ENCODE peak calls at places on chromosomes 6 and 20, in six cellular contexts. A is mammary epithelial cell; H is esophagus squamous epithelium; U is CD4-positive, alpha-beta memory T cell; Y is brain microvascular endothelial cell; Z is Peyer's patch. K is an unnamed sample.

GRCh38 chr6:129251669-129252376 is 368.9 kb downstream of the LAMA2 start:
- DNase-seq in A (peak), H (no peak), U (peak), Y (peak), Z (peak), K (no peak)

GRCh38 chr6:134739299-134740090 is 210.4 kb downstream of the ALDH8A1 start:
- DNase-seq in A (peak), H (no peak), U (no peak), Y (no peak), Z (no peak), K (no peak)

GRCh38 chr6:127570739-127571389 is 6.1 kb upstream of the C6orf58 start:
- DNase-seq in A (peak), H (no peak), U (no peak), Y (no peak), Z (no peak), K (no peak)

GRCh38 chr20:8287328-8287727 is 155.3 kb downstream of the PLCB1 start:
- DNase-seq in A (no peak), H (no peak), U (no peak), Y (no peak), Z (no peak), K (no peak)

GRCh38 chr6:30883743-30884520 is at the start of gene DDR1:
- DNase-seq in A (peak), H (no peak), U (peak), Y (peak), Z (peak), K (no peak)

GRCh38 chr20:10602141-10602660 is 71.6 kb downstream of the JAG1 start:
- DNase-seq in A (no peak), H (no peak), U (no peak), Y (no peak), Z (no peak), K (no peak)

GRCh38 chr6:2817778-2818443 is 23.8 kb downstream of the SERPINB1 start:
- DNase-seq in A (peak), H (no peak), U (no peak), Y (peak), Z (no peak), K (no peak)

GRCh38 chr6:144725731-144726522 is 440.8 kb downstream of the UTRN start:
- DNase-seq in A (peak), H (no peak), U (no peak), Y (no peak), Z (no peak), K (no peak)

GRCh38 chr20:53708129-53708968 is 114.7 kb upstream of the ZNF217 start:
- DNase-seq in A (peak), H (no peak), U (peak), Y (peak), Z (no peak), K (no peak)

GRCh38 chr20:2145376-2145775 is 43.7 kb downstream of the STK35 start:
- DNase-seq in A (no peak), H (no peak), U (no peak), Y (no peak), Z (no peak), K (no peak)

GRCh38 chr6:13217206-13217905 is 111.0 kb downstream of the TBC1D7 start:
- DNase-seq in A (peak), H (no peak), U (no peak), Y (no peak), Z (no peak), K (no peak)
- H3K4me3 ChIP-seq in A (no peak), H (no peak), U (no peak), Y (no peak), Z (no peak), K (no peak)

GRCh38 chr20:18057106-18057993 is at the start of gene OVOL2:
- DNase-seq in A (peak), H (no peak), U (no peak), Y (no peak), Z (no peak), K (no peak)
- H3K27ac ChIP-seq in A (peak), H (peak), U (no peak), Y (no peak), Z (peak), K (no peak)

GRCh38 chr6:90460067-90460466 is 126.8 kb downstream of the MAP3K7 start:
- DNase-seq in A (no peak), H (no peak), U (no peak), Y (no peak), Z (no peak), K (no peak)

GRCh38 chr6:90456001-90456400 is 130.9 kb downstream of the MAP3K7 start:
- DNase-seq in A (no peak), H (no peak), U (no peak), Y (no peak), Z (no peak), K (no peak)

GRCh38 chr6:90459225-90459758 is 127.6 kb downstream of the MAP3K7 start:
- DNase-seq in A (no peak), H (no peak), U (no peak), Y (no peak), Z (no peak), K (no peak)

GRCh38 chr6:90457867-90458259 is 129.0 kb downstream of the MAP3K7 start:
- DNase-seq in A (no peak), H (no peak), U (no peak), Y (no peak), Z (no peak), K (no peak)

DNA sequence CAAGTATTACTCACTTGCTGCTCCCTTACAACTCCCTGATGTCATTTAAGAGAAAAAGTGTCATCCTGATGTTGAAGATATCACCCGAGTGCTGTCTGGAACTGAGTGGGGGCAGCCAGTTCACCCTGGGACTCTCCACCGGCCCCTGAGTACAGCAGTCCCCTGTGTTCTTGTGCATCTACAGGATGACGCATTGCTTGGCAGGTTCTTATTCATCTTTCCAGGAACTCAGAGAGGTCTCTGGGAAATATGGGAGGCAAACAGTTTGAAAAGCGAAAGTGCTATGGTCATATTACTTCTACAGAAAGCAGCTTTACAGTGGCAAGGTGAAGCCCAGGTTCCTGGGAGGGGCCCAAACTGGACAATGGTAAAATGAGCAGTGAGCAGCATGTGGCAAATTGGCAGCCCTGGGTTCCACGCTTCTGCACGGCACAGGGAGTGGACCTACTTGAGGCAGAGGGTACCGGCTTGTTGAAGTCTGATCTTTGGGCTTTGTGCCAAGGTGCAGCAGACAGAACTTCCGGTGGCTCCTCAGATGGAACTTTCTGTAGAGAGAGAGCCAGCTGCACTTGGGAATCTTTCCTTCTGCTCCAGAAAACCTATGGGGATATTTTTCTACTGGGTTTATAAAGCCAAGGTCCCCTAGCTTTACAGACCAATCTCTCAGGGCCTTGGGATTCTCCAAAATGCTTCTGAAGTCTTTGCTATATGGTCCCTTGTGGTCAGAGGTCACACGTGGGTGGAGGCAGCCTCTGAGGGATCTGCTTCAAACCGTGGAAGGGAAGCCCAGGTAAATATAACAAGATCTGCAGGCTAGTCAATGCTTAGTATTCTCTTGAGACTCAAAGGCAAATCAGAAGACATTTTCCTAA is 128.3 kb downstream of the MAP3K7 start:
- DNase-seq in A (no peak), H (no peak), U (peak), Y (no peak), Z (peak), K (no peak)
- H3K4me3 ChIP-seq in A (no peak), H (no peak), U (peak), Y (no peak), Z (no peak), K (peak)

DNA sequence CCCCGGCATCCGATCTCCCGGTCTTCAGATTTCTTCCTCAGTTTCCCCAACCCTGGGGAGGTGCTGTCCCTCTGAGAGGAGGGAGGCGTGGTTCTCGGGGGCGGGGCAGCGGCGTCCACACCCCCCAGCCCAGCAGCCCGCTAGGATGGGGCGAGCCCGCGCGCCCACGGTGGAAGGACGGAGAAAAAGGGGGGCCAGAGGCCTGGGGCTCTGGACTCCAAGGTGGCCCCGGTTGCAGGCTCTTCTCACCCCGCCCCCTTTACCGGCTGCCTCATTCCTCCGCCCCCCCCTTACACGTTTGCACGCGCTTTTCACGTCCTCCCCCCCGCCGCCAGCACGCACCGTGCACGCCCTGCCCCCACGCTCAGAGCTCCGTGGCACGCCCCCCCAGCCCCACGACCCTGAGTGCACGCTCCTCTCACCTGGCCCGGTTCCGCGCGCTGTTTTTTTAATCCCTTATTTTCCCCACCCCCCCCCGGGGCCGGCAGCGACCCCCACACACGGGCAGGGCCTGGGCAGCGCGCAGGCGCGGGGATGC is 402 bp downstream of the ZBTB12 start:
- DNase-seq in A (no peak), H (no peak), U (peak), Y (peak), Z (peak), K (no peak)
- H3K27ac ChIP-seq in A (no peak), H (peak), U (peak), Y (peak), Z (peak), K (peak)

GRCh38 chr6:44000164-44000842 is 126.9 kb downstream of the MRPL14 start:
- DNase-seq in A (no peak), H (no peak), U (no peak), Y (no peak), Z (no peak), K (no peak)
- H3K4me3 ChIP-seq in A (no peak), H (no peak), U (no peak), Y (no peak), Z (no peak), K (no peak)

DNA sequence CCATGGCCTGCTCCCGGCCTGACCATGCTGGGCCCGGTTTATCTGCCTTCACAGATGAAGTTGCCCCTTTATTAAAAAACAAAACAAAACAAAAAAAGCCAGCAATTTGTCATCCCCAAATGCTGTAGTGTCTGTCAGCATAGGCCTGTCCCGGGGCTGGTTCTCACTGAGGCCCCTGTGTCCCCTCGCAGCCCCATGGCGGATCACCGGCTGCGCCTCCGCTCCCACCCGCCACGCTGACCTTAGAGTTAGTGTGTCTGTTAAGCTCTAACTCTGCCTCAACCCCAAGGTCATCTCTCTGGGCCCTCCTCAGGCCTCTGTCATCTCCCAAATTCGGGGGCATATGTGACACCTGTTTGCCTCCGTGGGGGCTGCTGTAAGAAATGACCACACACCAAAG is 11.1 kb downstream of the SLCO4A1 start:
- DNase-seq in A (no peak), H (no peak), U (no peak), Y (no peak), Z (no peak), K (no peak)
- H3K27ac ChIP-seq in A (no peak), H (peak), U (peak), Y (no peak), Z (peak), K (peak)

DNA sequence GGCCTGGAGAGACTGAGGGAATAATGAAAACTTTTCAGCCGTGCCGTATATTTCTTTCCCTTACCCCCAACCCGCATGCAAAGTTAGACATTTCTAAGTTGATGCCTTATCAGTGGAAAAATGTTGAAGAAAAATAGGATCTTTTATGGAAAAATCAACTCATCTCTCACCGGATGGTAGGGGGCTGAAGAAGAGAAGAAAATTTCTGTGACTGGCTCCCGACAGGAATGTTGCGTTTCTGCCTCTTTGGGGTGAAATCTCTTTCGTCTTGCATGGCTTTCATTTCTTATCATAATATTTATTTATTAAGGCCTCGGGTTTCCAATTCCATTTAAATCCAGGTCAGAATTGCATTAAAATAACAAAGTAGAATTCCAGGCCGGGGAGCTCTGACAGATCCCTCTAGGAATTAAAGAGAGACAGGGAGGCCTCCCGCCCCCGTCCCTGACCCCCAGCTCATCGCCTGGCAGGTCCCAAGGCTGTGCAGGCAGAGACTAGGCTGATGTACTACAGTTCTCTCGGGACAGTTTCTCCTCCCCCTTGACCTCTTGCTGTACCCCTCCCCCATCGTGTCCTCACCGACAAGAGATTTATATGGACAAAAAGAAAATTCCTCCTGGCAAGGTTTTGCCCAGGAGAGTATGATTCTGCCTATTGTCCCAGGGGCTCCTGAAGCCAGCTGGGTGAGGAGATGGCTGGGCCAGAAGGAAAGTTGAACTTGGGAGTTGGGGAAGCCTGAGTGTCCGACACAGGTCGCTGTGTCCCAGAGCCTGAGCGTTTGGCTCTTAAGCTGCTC is 1.3 kb downstream of the SCUBE3 start:
- DNase-seq in A (no peak), H (no peak), U (no peak), Y (peak), Z (no peak), K (no peak)
- H3K4me3 ChIP-seq in A (no peak), H (peak), U (no peak), Y (peak), Z (no peak), K (peak)

GRCh38 chr6:107418118-107418517 is 41.2 kb downstream of the PDSS2 start:
- DNase-seq in A (peak), H (no peak), U (no peak), Y (peak), Z (no peak), K (no peak)

GRCh38 chr6:107419747-107420146 is 39.6 kb downstream of the PDSS2 start:
- DNase-seq in A (no peak), H (no peak), U (peak), Y (peak), Z (no peak), K (no peak)

GRCh38 chr6:107411161-107411560 is 48.2 kb downstream of the PDSS2 start:
- DNase-seq in A (no peak), H (no peak), U (no peak), Y (no peak), Z (no peak), K (no peak)

GRCh38 chr6:107414246-107414645 is 45.1 kb downstream of the PDSS2 start:
- DNase-seq in A (no peak), H (no peak), U (no peak), Y (no peak), Z (no peak), K (no peak)

DNA sequence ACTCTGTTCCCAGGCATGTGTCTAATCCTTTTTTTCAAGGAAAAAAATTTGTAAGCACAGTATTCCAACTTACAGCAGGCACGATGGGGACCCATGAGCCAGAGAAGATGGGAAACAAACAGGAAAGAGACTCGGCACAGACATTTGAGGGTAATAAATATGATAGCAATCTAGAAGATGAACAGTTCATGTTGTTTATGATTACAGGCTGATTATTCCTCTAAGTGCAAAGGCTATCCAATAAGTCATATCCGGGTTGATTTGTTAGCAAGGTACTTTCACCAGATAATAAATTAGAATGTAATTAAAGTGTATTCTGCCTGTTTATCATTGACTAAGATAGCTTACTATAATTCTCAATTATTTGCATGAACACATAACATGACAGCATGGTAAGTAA is 43.2 kb downstream of the PDSS2 start:
- DNase-seq in A (no peak), H (no peak), U (no peak), Y (no peak), Z (no peak), K (no peak)
- H3K27ac ChIP-seq in A (no peak), H (no peak), U (no peak), Y (no peak), Z (no peak), K (no peak)

DNA sequence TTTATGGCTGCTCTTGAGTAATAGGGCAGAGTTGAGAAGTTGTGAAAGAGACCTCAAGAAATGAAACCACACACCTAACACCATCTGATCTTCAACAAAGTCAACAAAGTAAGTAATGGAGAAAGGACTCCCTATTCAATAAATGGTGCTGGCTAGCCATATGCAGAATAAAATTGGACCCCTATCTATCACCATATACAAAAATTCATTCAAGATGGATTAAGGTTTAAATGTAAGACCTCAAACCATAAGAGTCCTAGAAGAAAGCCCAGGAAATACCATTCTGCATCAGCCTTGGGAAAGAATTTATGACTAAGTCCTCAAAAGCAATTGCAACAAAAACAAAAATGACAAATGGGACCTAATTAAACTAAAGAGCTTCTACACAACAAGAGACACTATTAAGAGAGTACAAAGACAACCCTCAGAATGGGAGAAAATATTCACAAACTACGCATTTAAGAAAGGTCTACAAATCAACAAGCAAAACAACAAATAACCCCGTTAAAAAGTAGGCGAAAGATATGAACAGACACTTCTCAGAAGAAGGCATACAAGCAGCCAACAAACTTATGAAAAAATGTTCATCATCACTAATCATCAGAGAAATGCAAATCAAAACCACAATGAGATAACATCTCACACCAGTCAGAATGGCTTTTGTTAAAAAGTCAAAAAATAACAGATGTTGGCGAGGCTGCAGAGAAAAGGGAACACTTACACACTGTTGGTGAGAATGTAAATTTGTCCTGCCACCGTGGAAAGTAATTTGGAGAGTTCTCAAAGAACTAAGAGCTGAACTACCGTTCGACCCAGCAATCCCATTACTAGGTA is 4.0 kb downstream of the MAP3K5 start:
- DNase-seq in A (peak), H (no peak), U (peak), Y (peak), Z (no peak), K (no peak)
- H3K4me3 ChIP-seq in A (no peak), H (peak), U (peak), Y (no peak), Z (peak), K (peak)

GRCh38 chr6:35724059-35724458 is 12.8 kb upstream of the ARMC12 start:
- DNase-seq in A (no peak), H (no peak), U (no peak), Y (no peak), Z (no peak), K (no peak)
- H3K27ac ChIP-seq in A (no peak), H (peak), U (peak), Y (no peak), Z (peak), K (peak)